ENCODE peak calls at places on chromosomes 4 and X, in five cellular contexts. J is ovary, K is Calu3, M is AG04450, C is omental fat pad. L is an unnamed sample.

GRCh38 chr4:187417761-187418160 is 577.8 kb upstream of the ZFP42 start:
- DNase-seq in M (no peak), C (no peak), J (no peak), K (no peak), L (no peak)

GRCh38 chr4:102665527-102665926 is 95.2 kb downstream of the MANBA start:
- DNase-seq in K (no peak), M (no peak), C (no peak), J (no peak), L (no peak)

GRCh38 chr4:164779080-164779479 is 25.1 kb downstream of the SMIM31 start:
- DNase-seq in J (no peak), C (no peak), M (no peak), K (no peak), L (no peak)

GRCh38 chr4:181647396-181648107 is 595.6 kb upstream of the TENM3 start:
- DNase-seq in K (no peak), M (no peak), C (no peak), J (no peak), L (no peak)

GRCh38 chrX:128992107-128992971 is 531.0 kb downstream of the SMARCA1 start:
- DNase-seq in C (no peak), M (no peak), K (no peak), J (no peak), L (no peak)

GRCh38 chr4:139265654-139266053 is 14.4 kb downstream of the MGARP start:
- DNase-seq in K (no peak), C (no peak), J (no peak), M (no peak), L (no peak)

GRCh38 chr4:118834960-118835895 is 698 bp downstream of the SEC24D start:
- DNase-seq in J (peak; percentile 50), M (peak; percentile 76), C (peak; percentile 35), K (peak; percentile 22), L (peak; percentile 92)

GRCh38 chr4:6732441-6733357 is 16.7 kb downstream of the BLOC1S4 start:
- DNase-seq in K (peak; percentile 56), M (peak; percentile 86), J (peak; percentile 65), C (peak; percentile 41), L (no peak)

GRCh38 chr4:16801356-16801755 is 97.1 kb downstream of the LDB2 start:
- DNase-seq in C (no peak), J (no peak), M (no peak), K (no peak), L (no peak)

GRCh38 chr4:23533859-23534258 is 356.0 kb downstream of the PPARGC1A start:
- DNase-seq in K (no peak), C (no peak), J (no peak), M (no peak), L (no peak)

GRCh38 chrX:48997865-48998264 is 4.2 kb downstream of the GRIPAP1 start:
- DNase-seq in J (no peak), K (no peak), M (no peak), C (no peak), L (no peak)

GRCh38 chr4:133150643-133151300 is 1.7 kb downstream of the PCDH10 start:
- DNase-seq in C (no peak), M (no peak), J (peak; percentile 17), K (no peak), L (no peak)

GRCh38 chr4:70676554-70677090 is 10.3 kb upstream of the JCHAIN start:
- DNase-seq in J (no peak), C (no peak), M (no peak), K (no peak), L (no peak)

GRCh38 chrX:136546369-136546768 is 14.4 kb downstream of the VGLL1 start:
- DNase-seq in J (no peak), C (no peak), K (no peak), M (no peak), L (no peak)

GRCh38 chr4:16431871-16432270 is 205.6 kb upstream of the TAPT1 start:
- DNase-seq in C (no peak), K (no peak), M (no peak), J (no peak), L (no peak)

GRCh38 chr4:119300388-119301131 is 21.4 kb downstream of the FABP2 start:
- DNase-seq in M (peak; percentile 78), C (peak; percentile 66), J (peak; percentile 93), K (peak; percentile 90), L (peak; percentile 99)

GRCh38 chrX:19198448-19198847 is 76.2 kb upstream of the ADGRG2 start:
- DNase-seq in J (no peak), C (no peak), K (no peak), M (no peak), L (no peak)

GRCh38 chrX:70481424-70481823 is 36.8 kb downstream of the DLG3 start:
- DNase-seq in K (no peak), J (no peak), C (no peak), M (no peak), L (no peak)

GRCh38 chr4:137421796-137422195 is 110.5 kb downstream of the PCDH18 start:
- DNase-seq in C (no peak), J (no peak), M (no peak), K (no peak), L (no peak)

GRCh38 chr4:66946761-66947160 is 598.5 kb downstream of the CENPC start:
- DNase-seq in K (no peak), J (no peak), C (no peak), M (no peak), L (no peak)

GRCh38 chrX:109590176-109590575 is 34.8 kb downstream of the KCNE5 start:
- DNase-seq in J (no peak), C (no peak), M (no peak), K (no peak), L (no peak)

GRCh38 chrX:38018734-38019410 is 12.5 kb downstream of the SYTL5 start:
- DNase-seq in J (no peak), K (no peak), C (no peak), M (no peak), L (no peak)

GRCh38 chrX:64975491-64975890 is 759 bp downstream of the ZC4H2 start:
- DNase-seq in M (no peak), K (peak; percentile 33), J (peak; percentile 30), C (no peak), L (no peak)

GRCh38 chr4:78369691-78370090 is 181.9 kb upstream of the ANXA3 start:
- DNase-seq in M (no peak), K (no peak), J (no peak), C (no peak), L (no peak)
- TF ChIP-seq CTCF in M (no peak), K (no peak), J (no peak), C (no peak), L (no peak)

GRCh38 chr4:175891231-175891630 is 79.2 kb upstream of the GPM6A start:
- DNase-seq in J (no peak), C (no peak), K (no peak), M (no peak), L (no peak)

GRCh38 chr4:175891863-175892262 is 79.8 kb upstream of the GPM6A start:
- DNase-seq in M (no peak), C (no peak), J (no peak), K (no peak), L (no peak)
- TF ChIP-seq CTCF in M (peak; percentile 35), C (no peak), J (no peak), K (no peak), L (no peak)

GRCh38 chr4:88937081-88937480 is 119.9 kb downstream of the FAM13A start:
- DNase-seq in C (no peak), K (no peak), J (no peak), M (no peak), L (no peak)
- TF ChIP-seq CTCF in C (no peak), K (no peak), J (no peak), M (no peak), L (no peak)

GRCh38 chrX:68273887-68274286 is 159.4 kb downstream of the OPHN1 start:
- DNase-seq in C (no peak), K (no peak), M (no peak), J (no peak), L (no peak)
- TF ChIP-seq CTCF in C (no peak), K (no peak), M (no peak), J (no peak), L (no peak)

L was measured in lower leg skin.